ENCODE peak calls at places on chromosomes 12 and 14, in eight cellular contexts. One of them, this sample, is unnamed.

GRCh38 chr12:51744235-51744634 is 104.3 kb downstream of the FIGNL2 start:
- DNase-seq in colonic mucosa: no peak
- DNase-seq in GM13977: no peak
- DNase-seq in right cardiac atrium: no peak
- DNase-seq in NCI-H446: no peak
- DNase-seq in cerebellar cortex: no peak
- DNase-seq in psoas muscle: no peak
- DNase-seq in iPS-NIHi11: no peak
- DNase-seq in this sample: no peak

GRCh38 chr12:123936471-123936870 is 36.2 kb downstream of the CCDC92 start:
- DNase-seq in colonic mucosa: no peak
- DNase-seq in GM13977: no peak
- DNase-seq in right cardiac atrium: no peak
- DNase-seq in NCI-H446: no peak
- DNase-seq in cerebellar cortex: no peak
- DNase-seq in psoas muscle: no peak
- DNase-seq in iPS-NIHi11: no peak
- DNase-seq in this sample: no peak

GRCh38 chr12:49230176-49230575 is 34.7 kb upstream of the TUBA1C start:
- DNase-seq in colonic mucosa: no peak
- DNase-seq in GM13977: no peak
- DNase-seq in right cardiac atrium: no peak
- DNase-seq in NCI-H446: no peak
- DNase-seq in cerebellar cortex: peak
- DNase-seq in psoas muscle: no peak
- DNase-seq in iPS-NIHi11: no peak
- DNase-seq in this sample: no peak

GRCh38 chr14:74919421-74920165 is 3.5 kb downstream of the RPS6KL1 start:
- DNase-seq in colonic mucosa: no peak
- DNase-seq in GM13977: no peak
- DNase-seq in right cardiac atrium: no peak
- DNase-seq in NCI-H446: no peak
- DNase-seq in cerebellar cortex: no peak
- DNase-seq in psoas muscle: no peak
- DNase-seq in iPS-NIHi11: no peak
- DNase-seq in this sample: no peak

GRCh38 chr14:105006831-105007592 is 13.9 kb downstream of the CDCA4 start:
- DNase-seq in colonic mucosa: no peak
- DNase-seq in GM13977: no peak
- DNase-seq in right cardiac atrium: peak
- DNase-seq in NCI-H446: no peak
- DNase-seq in cerebellar cortex: no peak
- DNase-seq in psoas muscle: no peak
- DNase-seq in iPS-NIHi11: no peak
- DNase-seq in this sample: peak

GRCh38 chr12:33245459-33245858 is 194.2 kb downstream of the SYT10 start:
- DNase-seq in colonic mucosa: no peak
- DNase-seq in GM13977: no peak
- DNase-seq in right cardiac atrium: no peak
- DNase-seq in NCI-H446: no peak
- DNase-seq in cerebellar cortex: no peak
- DNase-seq in psoas muscle: no peak
- DNase-seq in iPS-NIHi11: no peak
- DNase-seq in this sample: no peak

GRCh38 chr12:111448831-111449790 is 43.4 kb downstream of the SH2B3 start:
- DNase-seq in colonic mucosa: peak
- DNase-seq in GM13977: no peak
- DNase-seq in right cardiac atrium: no peak
- DNase-seq in NCI-H446: no peak
- DNase-seq in cerebellar cortex: no peak
- DNase-seq in psoas muscle: no peak
- DNase-seq in iPS-NIHi11: no peak
- DNase-seq in this sample: no peak

GRCh38 chr14:20719777-20720176 is 25.9 kb upstream of the EDDM3A start:
- DNase-seq in colonic mucosa: peak
- DNase-seq in GM13977: no peak
- DNase-seq in right cardiac atrium: no peak
- DNase-seq in NCI-H446: no peak
- DNase-seq in cerebellar cortex: no peak
- DNase-seq in psoas muscle: no peak
- DNase-seq in iPS-NIHi11: no peak
- DNase-seq in this sample: no peak

GRCh38 chr12:78795934-78796445 is 68.6 kb upstream of the SYT1 start:
- DNase-seq in colonic mucosa: no peak
- DNase-seq in GM13977: no peak
- DNase-seq in right cardiac atrium: no peak
- DNase-seq in NCI-H446: no peak
- DNase-seq in cerebellar cortex: no peak
- DNase-seq in psoas muscle: no peak
- DNase-seq in iPS-NIHi11: no peak
- DNase-seq in this sample: no peak

GRCh38 chr12:21065845-21066244 is 65.1 kb upstream of the SLCO1B1 start:
- DNase-seq in colonic mucosa: no peak
- DNase-seq in GM13977: no peak
- DNase-seq in right cardiac atrium: no peak
- DNase-seq in NCI-H446: no peak
- DNase-seq in cerebellar cortex: no peak
- DNase-seq in psoas muscle: no peak
- DNase-seq in iPS-NIHi11: peak
- DNase-seq in this sample: no peak

GRCh38 chr14:59849371-59850130 is 21.0 kb downstream of the RTN1 start:
- DNase-seq in colonic mucosa: no peak
- DNase-seq in GM13977: no peak
- DNase-seq in right cardiac atrium: no peak
- DNase-seq in NCI-H446: no peak
- DNase-seq in cerebellar cortex: no peak
- DNase-seq in psoas muscle: no peak
- DNase-seq in iPS-NIHi11: no peak
- DNase-seq in this sample: no peak

GRCh38 chr12:104702565-104703139 is 245.9 kb downstream of the CHST11 start:
- DNase-seq in colonic mucosa: peak
- DNase-seq in GM13977: no peak
- DNase-seq in right cardiac atrium: peak
- DNase-seq in NCI-H446: no peak
- DNase-seq in cerebellar cortex: no peak
- DNase-seq in psoas muscle: peak
- DNase-seq in iPS-NIHi11: no peak
- DNase-seq in this sample: no peak

GRCh38 chr12:87201598-87201997 is 827.6 kb downstream of the C12orf50 start:
- DNase-seq in colonic mucosa: no peak
- DNase-seq in GM13977: no peak
- DNase-seq in right cardiac atrium: no peak
- DNase-seq in NCI-H446: no peak
- DNase-seq in cerebellar cortex: no peak
- DNase-seq in psoas muscle: no peak
- DNase-seq in iPS-NIHi11: no peak
- DNase-seq in this sample: no peak

GRCh38 chr14:85549697-85550096 is 19.8 kb downstream of the FLRT2 start:
- DNase-seq in colonic mucosa: no peak
- DNase-seq in GM13977: no peak
- DNase-seq in right cardiac atrium: no peak
- DNase-seq in NCI-H446: no peak
- DNase-seq in cerebellar cortex: no peak
- DNase-seq in psoas muscle: no peak
- DNase-seq in iPS-NIHi11: no peak
- DNase-seq in this sample: no peak

GRCh38 chr14:58465425-58465824 is 37.9 kb downstream of the KIAA0586 start:
- DNase-seq in colonic mucosa: no peak
- DNase-seq in GM13977: no peak
- DNase-seq in right cardiac atrium: no peak
- DNase-seq in NCI-H446: no peak
- DNase-seq in cerebellar cortex: no peak
- DNase-seq in psoas muscle: no peak
- DNase-seq in iPS-NIHi11: no peak
- DNase-seq in this sample: no peak

GRCh38 chr14:91300957-91301356 is 56.5 kb upstream of the GPR68 start:
- DNase-seq in colonic mucosa: no peak
- DNase-seq in GM13977: no peak
- DNase-seq in right cardiac atrium: no peak
- DNase-seq in NCI-H446: no peak
- DNase-seq in cerebellar cortex: no peak
- DNase-seq in psoas muscle: no peak
- DNase-seq in iPS-NIHi11: no peak
- DNase-seq in this sample: no peak

GRCh38 chr12:52496590-52497071 is 3.6 kb upstream of the KRT6A start:
- DNase-seq in colonic mucosa: no peak
- DNase-seq in GM13977: no peak
- DNase-seq in right cardiac atrium: no peak
- DNase-seq in NCI-H446: no peak
- DNase-seq in cerebellar cortex: no peak
- DNase-seq in psoas muscle: no peak
- DNase-seq in iPS-NIHi11: peak
- DNase-seq in this sample: no peak

GRCh38 chr12:42094277-42094676 is 50.4 kb downstream of the GXYLT1 start:
- DNase-seq in colonic mucosa: no peak
- DNase-seq in GM13977: no peak
- DNase-seq in right cardiac atrium: no peak
- DNase-seq in NCI-H446: no peak
- DNase-seq in cerebellar cortex: no peak
- DNase-seq in psoas muscle: no peak
- DNase-seq in iPS-NIHi11: no peak
- DNase-seq in this sample: no peak